ENCODE peak calls at places on chromosomes 3 and 15, in nine cellular contexts. K is cerebellar cortex, F is MM.1S, G is ELR, V is GM10248, M is NCI-H460, U is H54, I is AG08396, Q is OCI-LY7. X is an unnamed sample.

GRCh38 chr3:62376187-62376720 is 2.9 kb upstream of the FEZF2 start:
- DNase-seq in K (no peak), F (no peak), G (no peak), V (no peak), M (no peak), U (no peak), I (no peak), Q (no peak), X (no peak)

GRCh38 chr3:152071924-152072323 is 196.8 kb upstream of the MBNL1 start:
- DNase-seq in K (peak), F (peak), G (peak), V (peak), M (peak), U (peak), I (peak), Q (peak), X (peak)

GRCh38 chr15:84915011-84915958 is 30.8 kb downstream of the SLC28A1 start:
- DNase-seq in K (no peak), F (peak), G (peak), V (peak), M (no peak), U (peak), I (peak), Q (peak), X (peak)

GRCh38 chr15:56763496-56763895 is 30.2 kb upstream of the ZNF280D start:
- DNase-seq in K (no peak), F (no peak), G (no peak), V (no peak), M (no peak), U (no peak), I (no peak), Q (no peak), X (no peak)

GRCh38 chr3:5787863-5788488 is 600.5 kb downstream of the EDEM1 start:
- DNase-seq in K (peak), F (no peak), G (no peak), V (no peak), M (no peak), U (no peak), I (no peak), Q (no peak), X (peak)

GRCh38 chr3:9736831-9737230 is 5.3 kb downstream of the BRPF1 start:
- DNase-seq in K (no peak), F (no peak), G (no peak), V (no peak), M (no peak), U (no peak), I (no peak), Q (no peak), X (no peak)

GRCh38 chr3:51538115-51538458 is 432 bp upstream of the RAD54L2 start:
- DNase-seq in K (no peak), F (peak), G (peak), V (no peak), M (no peak), U (no peak), I (no peak), Q (peak), X (no peak)

GRCh38 chr15:60733196-60733595 is 254.3 kb upstream of the ICE2 start:
- DNase-seq in K (no peak), F (no peak), G (no peak), V (no peak), M (no peak), U (no peak), I (no peak), Q (no peak), X (no peak)

GRCh38 chr3:52277071-52277964 is 1.1 kb downstream of the WDR82 start:
- DNase-seq in K (peak), F (peak), G (peak), V (peak), M (peak), U (peak), I (peak), Q (peak), X (peak)

GRCh38 chr3:101228441-101228840 is 91.9 kb downstream of the IMPG2 start:
- DNase-seq in K (no peak), F (no peak), G (no peak), V (no peak), M (no peak), U (no peak), I (no peak), Q (no peak), X (no peak)

GRCh38 chr15:74320358-74321247 is 46.8 kb downstream of the CYP11A1 start:
- DNase-seq in K (peak), F (peak), G (peak), V (peak), M (peak), U (no peak), I (peak), Q (peak), X (peak)